ENCODE peak calls at places on chromosomes 5 and 9, in four cellular contexts. U is sigmoid colon, X is OCI-LY7, M is heart left ventricle. V is an unnamed sample. For H3K36me3, the result is how much of the 10 kb centered on the place peaks cover.

GRCh38 chr9:119420263-119420662 is 51.0 kb upstream of the BRINP1 start:
- DNase-seq in U (no peak), M (no peak), X (no peak), V (no peak)

GRCh38 chr5:8316608-8317007 is 447.7 kb downstream of the MTRR start:
- DNase-seq in X (no peak), U (no peak), M (no peak), V (no peak)

GRCh38 chr5:144567416-144567770 is 396.7 kb downstream of the KCTD16 start:
- DNase-seq in X (no peak), U (no peak), M (no peak), V (no peak)

GRCh38 chr5:175830586-175831300 is 40.6 kb upstream of the CPLX2 start:
- DNase-seq in X (no peak), M (no peak), U (no peak), V (no peak)

GRCh38 chr9:84300271-84300670 is 40.3 kb downstream of the SLC28A3 start:
- DNase-seq in M (no peak), U (no peak), X (no peak), V (no peak)

GRCh38 chr5:28750236-28750635 is 1711.8 kb upstream of the CDH9 start:
- DNase-seq in U (no peak), M (no peak), X (no peak), V (no peak)

GRCh38 chr9:121901616-121902015 is 191.5 kb downstream of the TTLL11 start:
- DNase-seq in U (no peak), M (no peak), X (peak), V (no peak)

GRCh38 chr9:134910146-134910545 is 7.6 kb downstream of the FCN1 start:
- DNase-seq in X (no peak), U (no peak), M (no peak), V (no peak)

GRCh38 chr9:129498451-129499376 is 122.2 kb downstream of the C9orf50 start:
- DNase-seq in M (no peak), X (no peak), U (no peak), V (no peak)

GRCh38 chr9:129497837-129498450 is 123.0 kb downstream of the C9orf50 start:
- DNase-seq in M (no peak), U (peak), X (no peak), V (no peak)

GRCh38 chr9:129500166-129500862 is 120.6 kb downstream of the C9orf50 start:
- DNase-seq in X (no peak), U (peak), M (no peak), V (no peak)

GRCh38 chr9:129501771-129502324 is 119.1 kb downstream of the C9orf50 start:
- DNase-seq in U (peak), X (no peak), M (no peak), V (no peak)

DNA sequence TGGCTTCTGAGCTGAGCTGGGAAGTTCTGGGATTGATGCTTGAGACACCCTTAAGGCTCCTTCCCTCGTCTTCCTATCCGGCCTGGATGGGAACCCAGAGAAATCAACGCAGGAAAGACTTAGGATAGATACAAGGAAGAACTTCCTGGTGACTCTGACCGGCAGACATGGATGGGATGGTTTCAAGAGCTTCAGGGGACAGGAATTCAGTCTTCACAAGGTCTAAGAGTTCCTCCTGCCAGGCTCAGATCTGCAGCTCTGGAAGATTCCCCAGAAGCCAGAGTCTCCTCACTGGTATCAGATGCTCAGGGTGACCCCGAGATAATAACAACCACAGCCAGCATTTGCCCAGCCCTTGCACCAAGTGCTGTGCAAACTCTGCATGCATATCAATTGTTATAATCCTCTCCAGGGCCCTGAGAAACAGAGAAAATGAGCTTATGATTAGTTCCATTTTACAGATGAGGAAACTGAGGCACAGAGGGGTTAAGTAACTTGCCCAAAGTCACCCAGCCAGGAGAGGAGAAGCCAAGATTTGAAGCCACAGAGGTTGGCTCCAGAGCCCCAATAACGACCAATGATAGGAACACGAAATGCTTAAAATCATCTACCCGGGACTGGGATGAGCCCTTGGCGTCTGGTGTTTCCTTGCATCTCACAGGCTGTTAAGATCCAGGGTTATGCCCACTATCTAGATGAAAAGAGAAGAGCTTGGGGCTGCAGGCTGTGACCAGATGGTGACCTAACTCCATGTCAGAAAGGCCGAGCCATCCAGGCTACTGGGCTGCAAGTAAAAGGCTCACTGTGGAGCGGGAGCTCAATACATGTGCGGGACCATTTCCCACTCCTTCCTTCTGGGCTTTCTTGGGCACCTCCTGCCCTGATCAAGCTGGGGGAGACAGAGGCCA is 119.8 kb downstream of the C9orf50 start:
- DNase-seq in M (no peak), U (no peak), X (no peak), V (no peak)
- H3K27ac ChIP-seq in M (peak), U (peak), X (no peak), V (peak)

GRCh38 chr9:127818574-127818973 is 15.9 kb downstream of the FPGS start:
- DNase-seq in M (no peak), X (no peak), U (no peak), V (no peak)

GRCh38 chr9:127817881-127818434 is 15.3 kb downstream of the FPGS start:
- DNase-seq in X (no peak), U (no peak), M (no peak), V (no peak)

GRCh38 chr9:127816362-127816725 is 13.7 kb downstream of the FPGS start:
- DNase-seq in U (no peak), M (no peak), X (no peak), V (no peak)

GRCh38 chr9:127815512-127816361 is 13.1 kb downstream of the FPGS start:
- DNase-seq in M (no peak), X (no peak), U (no peak), V (no peak)

DNA sequence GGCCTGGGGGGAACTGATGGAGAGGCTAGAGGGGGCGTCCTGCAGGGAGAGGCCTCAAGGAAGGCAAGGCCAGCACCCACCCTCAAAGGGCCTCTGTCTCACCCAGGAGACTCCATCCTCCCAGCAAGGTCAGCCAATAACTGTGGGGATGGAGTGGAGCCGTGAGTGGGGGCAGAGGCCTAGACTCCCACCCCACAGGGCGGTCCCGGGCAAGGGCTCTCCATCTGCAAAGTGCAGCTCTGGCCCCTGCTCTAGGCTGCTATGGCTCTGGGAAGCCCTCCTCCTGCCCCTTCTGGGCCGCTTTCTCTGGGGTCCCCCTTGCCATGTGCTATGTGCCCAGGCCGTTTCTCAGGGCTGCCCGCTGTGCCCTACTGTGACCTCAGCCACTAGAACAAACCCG is 14.0 kb downstream of the FPGS start:
- DNase-seq in U (no peak), X (no peak), M (no peak), V (no peak)
- H3K36me3 ChIP-seq in U (under half), X (half or more), M (under half), V (under half)

GRCh38 chr5:109865636-109866035 is 175.9 kb downstream of the MAN2A1 start:
- DNase-seq in X (no peak), U (no peak), M (no peak), V (no peak)

GRCh38 chr5:109868737-109869136 is 179.0 kb downstream of the MAN2A1 start:
- DNase-seq in U (no peak), X (no peak), M (no peak), V (no peak)

GRCh38 chr5:109862301-109862700 is 172.6 kb downstream of the MAN2A1 start:
- DNase-seq in M (no peak), U (no peak), X (no peak), V (no peak)

GRCh38 chr5:109863752-109864151 is 174.0 kb downstream of the MAN2A1 start:
- DNase-seq in M (no peak), U (no peak), X (no peak), V (no peak)

DNA sequence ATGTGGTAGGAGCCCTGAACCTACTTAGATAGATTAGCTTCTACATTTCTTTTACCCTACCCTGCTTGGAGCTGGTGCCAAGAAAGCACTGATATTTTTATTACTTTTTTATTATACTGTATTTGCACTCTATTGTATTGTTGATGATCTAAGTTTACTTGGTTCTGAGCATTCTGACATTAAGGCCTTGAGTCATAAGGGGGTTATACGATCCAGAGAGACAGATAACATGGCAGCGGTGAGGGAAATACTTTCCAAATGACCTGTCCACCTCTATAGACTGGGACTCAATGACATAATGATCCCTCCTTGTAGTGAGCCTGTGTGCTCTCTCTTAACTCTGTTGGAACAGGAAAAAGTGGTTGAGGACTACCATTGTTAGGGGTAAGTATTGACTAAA is 176.3 kb downstream of the MAN2A1 start:
- DNase-seq in M (no peak), X (no peak), U (no peak), V (no peak)
- H3K27ac ChIP-seq in M (no peak), X (no peak), U (no peak), V (no peak)

GRCh38 chr5:179223528-179223927 is 121.7 kb downstream of the ADAMTS2 start:
- DNase-seq in M (peak), U (no peak), X (no peak), V (no peak)
- H3K36me3 ChIP-seq in M (under half), U (under half), X (under half), V (under half)

GRCh38 chr5:55993013-55993412 is 1.8 kb downstream of the IL6ST start:
- DNase-seq in X (no peak), U (no peak), M (no peak), V (no peak)

GRCh38 chr5:55993628-55994501 is 898 bp downstream of the IL6ST start:
- DNase-seq in U (no peak), M (no peak), X (peak), V (no peak)

GRCh38 chr5:55994502-55994997 is at the start of gene IL6ST:
- DNase-seq in M (no peak), U (no peak), X (no peak), V (no peak)

GRCh38 chr5:55989860-55990259 is 4.9 kb downstream of the IL6ST start:
- DNase-seq in M (no peak), U (no peak), X (no peak), V (no peak)

GRCh38 chr5:55991768-55992486 is 2.8 kb downstream of the IL6ST start:
- DNase-seq in X (no peak), M (no peak), U (no peak), V (no peak)
- H3K27ac ChIP-seq in X (no peak), M (peak), U (peak), V (no peak)

GRCh38 chr5:43536972-43537371 is 19.9 kb downstream of the PAIP1 start:
- DNase-seq in X (no peak), U (no peak), M (no peak), V (no peak)
- H3K36me3 ChIP-seq in X (half or more), U (under half), M (under half), V (under half)

DNA sequence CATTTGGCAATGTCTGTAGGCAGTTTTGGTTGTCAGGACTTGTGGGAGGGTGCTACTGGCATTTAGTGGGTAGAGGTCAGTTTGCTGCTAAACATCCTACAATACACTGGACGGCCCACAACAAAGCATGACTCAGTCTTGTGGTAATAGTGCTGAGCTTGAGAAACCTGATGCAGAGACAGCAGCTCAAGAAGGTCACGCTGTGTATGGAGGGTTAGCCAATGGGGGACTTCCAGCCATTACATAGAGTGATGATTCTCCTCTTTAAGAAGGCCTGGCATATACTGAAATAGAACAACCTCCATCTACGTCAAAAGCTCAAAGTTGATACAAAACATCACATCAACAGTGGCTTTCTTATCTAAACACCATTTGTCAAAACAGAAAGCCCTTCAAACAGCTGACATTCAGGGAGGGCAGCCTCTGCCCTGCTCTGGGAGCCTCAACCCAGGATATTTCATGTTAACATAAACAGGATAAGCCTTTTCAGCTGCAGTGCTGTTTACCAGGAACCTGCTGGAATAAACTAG is 143.0 kb downstream of the GPBP1 start:
- DNase-seq in M (no peak), U (no peak), X (no peak), V (no peak)
- H3K27ac ChIP-seq in M (no peak), U (peak), X (no peak), V (no peak)

V was measured in aorta.